ENCODE peak calls at places on chromosomes 3 and 15, in nine cellular contexts. D, F, N, B, Z, Y, R, V and U are unnamed samples.

GRCh38 chr15:72222433-72222832 is 8.6 kb downstream of the PKM start:
- ATAC-seq in V (no peak), R (peak; percentile 7), D (no peak), Y (no peak), F (peak; percentile 71), N (peak; percentile 84), Z (peak; percentile 77), B (no peak), U (peak; percentile 73)

GRCh38 chr3:13277130-13277783 is 142.9 kb downstream of the NUP210 start:
- ATAC-seq in D (no peak), N (no peak), F (no peak), V (no peak), Z (no peak), Y (no peak), B (no peak), R (no peak), U (no peak)

GRCh38 chr15:23569513-23569912 is 4.0 kb downstream of the MKRN3 start:
- ATAC-seq in V (no peak), D (no peak), B (no peak), R (no peak), F (no peak), Y (no peak), N (no peak), Z (no peak), U (no peak)

GRCh38 chr3:5195605-5196004 is 8.1 kb downstream of the EDEM1 start:
- ATAC-seq in F (peak; percentile 24), B (no peak), Y (peak; percentile 17), V (peak; percentile 15), D (no peak), R (no peak), Z (peak; percentile 36), N (peak; percentile 4), U (no peak)

GRCh38 chr3:40299721-40300335 is 9.7 kb upstream of the EIF1B start:
- ATAC-seq in B (no peak), R (peak; percentile 95), Z (peak; percentile 84), D (no peak), Y (peak; percentile 33), V (no peak), F (no peak), N (no peak), U (peak; percentile 77)

GRCh38 chr3:87867001-87867400 is 191.8 kb downstream of the CGGBP1 start:
- ATAC-seq in F (no peak), Z (no peak), R (no peak), N (no peak), B (no peak), D (no peak), V (no peak), Y (no peak), U (no peak)

GRCh38 chr15:90106522-90107117 is 4.4 kb upstream of the IDH2 start:
- ATAC-seq in Z (peak; percentile 56), R (peak; percentile 43), F (peak; percentile 66), Y (no peak), V (no peak), D (no peak), N (peak; percentile 73), B (no peak), U (peak; percentile 46)

GRCh38 chr3:183560607-183561006 is 5.1 kb upstream of the KLHL6 start:
- ATAC-seq in V (no peak), D (no peak), F (no peak), Z (peak; percentile 36), B (no peak), R (no peak), Y (no peak), N (peak; percentile 40), U (no peak)

GRCh38 chr15:95757171-95757570 is 573.3 kb upstream of the NR2F2 start:
- ATAC-seq in F (no peak), V (no peak), Z (no peak), R (no peak), Y (no peak), B (no peak), N (no peak), D (no peak), U (no peak)

GRCh38 chr15:64112904-64113303 is 17.1 kb downstream of the SNX1 start:
- ATAC-seq in B (peak; percentile 56), F (no peak), R (peak; percentile 57), Z (no peak), Y (no peak), V (peak; percentile 72), N (peak; percentile 29), D (no peak), U (peak; percentile 22)

GRCh38 chr3:190378240-190378891 is 9.6 kb upstream of the CLDN16 start:
- ATAC-seq in N (peak; percentile 81), B (no peak), V (no peak), D (no peak), R (no peak), Y (no peak), F (peak; percentile 36), Z (no peak), U (peak; percentile 43)

GRCh38 chr3:112413722-112414121 is 80.8 kb downstream of the CD200 start:
- ATAC-seq in Y (no peak), F (no peak), V (no peak), D (no peak), Z (no peak), B (no peak), N (no peak), R (no peak), U (no peak)

GRCh38 chr3:47398218-47398617 is 17.4 kb downstream of the PTPN23 start:
- ATAC-seq in V (no peak), N (no peak), R (peak; percentile 40), Z (no peak), Y (no peak), F (no peak), B (no peak), D (no peak), U (peak; percentile 15)

GRCh38 chr15:66565731-66566130 is at the start of gene LCTL:
- ATAC-seq in R (peak; percentile 94), Z (peak; percentile 22), Y (no peak), B (no peak), V (no peak), N (no peak), F (no peak), D (no peak), U (no peak)